ENCODE peak calls at places on chromosomes 6 and 20, in five cellular contexts. F is stimulated activated CD4-positive, alpha-beta T cell treated with anti-CD3 and anti-CD28 coated beads, Interleukin-15, amount 100 ng/mL, for 1 hour; A is activated CD8-positive, alpha-beta T cell treated with anti-CD3 and anti-CD28 coated beads for 36 hours; E is transverse colon; L is anterior cingulate cortex. Q is an unnamed sample.

GRCh38 chr6:118830691-118831090 is 63.3 kb upstream of the ASF1A start:
- DNase-seq in F (no peak), A (no peak), E (no peak), L (no peak), Q (no peak)

GRCh38 chr6:149867876-149868640 is 3.9 kb upstream of the LRP11 start:
- DNase-seq in F (no peak), A (no peak), E (no peak), L (no peak), Q (no peak)

GRCh38 chr6:152150196-152150595 is 342.7 kb downstream of the ESR1 start:
- DNase-seq in F (no peak), A (no peak), E (no peak), L (no peak), Q (no peak)

GRCh38 chr6:157126183-157127098 is 196.9 kb downstream of the TMEM242 start:
- DNase-seq in F (no peak), A (no peak), E (no peak), L (no peak), Q (no peak)

GRCh38 chr6:132063204-132063603 is 112.0 kb upstream of the CCN2 start:
- DNase-seq in F (no peak), A (no peak), E (no peak), L (no peak), Q (no peak)

GRCh38 chr20:49100934-49101333 is 54.8 kb downstream of the CSE1L start:
- DNase-seq in F (no peak), A (no peak), E (no peak), L (no peak), Q (no peak)

GRCh38 chr6:14706378-14706929 is 539.4 kb upstream of the JARID2 start:
- DNase-seq in F (no peak), A (peak), E (peak), L (peak), Q (no peak)

GRCh38 chr20:45153756-45154155 is 20.9 kb upstream of the PI3 start:
- DNase-seq in F (no peak), A (no peak), E (no peak), L (peak), Q (no peak)

GRCh38 chr6:118787746-118788419 is 106.1 kb upstream of the ASF1A start:
- DNase-seq in F (no peak), A (no peak), E (no peak), L (no peak), Q (no peak)

GRCh38 chr20:46118481-46119020 is 437 bp downstream of the CD40 start:
- DNase-seq in F (no peak), A (peak), E (peak), L (no peak), Q (no peak)

GRCh38 chr6:90859612-90860011 is 272.7 kb upstream of the MAP3K7 start:
- DNase-seq in F (no peak), A (no peak), E (no peak), L (no peak), Q (no peak)

GRCh38 chr6:90369651-90370050 is 73.0 kb upstream of the BACH2 start:
- DNase-seq in F (no peak), A (no peak), E (no peak), L (no peak), Q (no peak)

GRCh38 chr6:40719671-40720374 is 132.7 kb upstream of the LRFN2 start:
- DNase-seq in F (no peak), A (peak), E (no peak), L (no peak), Q (no peak)

GRCh38 chr6:109304284-109305015 is 77.8 kb downstream of the CD164 start:
- DNase-seq in F (no peak), A (peak), E (no peak), L (no peak), Q (no peak)

GRCh38 chr6:37934276-37934675 is 114.7 kb downstream of the ZFAND3 start:
- DNase-seq in F (no peak), A (no peak), E (no peak), L (no peak), Q (no peak)

GRCh38 chr6:30470968-30471367 is 18.3 kb upstream of the HLA-E start:
- DNase-seq in F (no peak), A (no peak), E (no peak), L (no peak), Q (no peak)

GRCh38 chr6:49666930-49667369 is 30.3 kb upstream of the RHAG start:
- DNase-seq in F (no peak), A (no peak), E (no peak), L (no peak), Q (no peak)

GRCh38 chr6:50655848-50656453 is 57.4 kb upstream of the TFAP2D start:
- DNase-seq in F (no peak), A (peak), E (no peak), L (no peak), Q (no peak)

GRCh38 chr20:36830791-36831691 is 44.9 kb upstream of the TLDC2 start:
- DNase-seq in F (no peak), A (no peak), E (no peak), L (peak), Q (no peak)

GRCh38 chr6:160007118-160007517 is 38.2 kb downstream of the IGF2R start:
- DNase-seq in F (no peak), A (no peak), E (no peak), L (no peak), Q (no peak)

GRCh38 chr6:104613416-104614001 is 246.2 kb downstream of the HACE1 start:
- DNase-seq in F (no peak), A (no peak), E (no peak), L (no peak), Q (no peak)

GRCh38 chr6:170230520-170231390 is 60.1 kb downstream of the DLL1 start:
- DNase-seq in F (no peak), A (no peak), E (no peak), L (no peak), Q (no peak)

GRCh38 chr20:6051505-6051904 is 2.4 kb downstream of the LRRN4 start:
- DNase-seq in F (no peak), A (no peak), E (no peak), L (no peak), Q (no peak)

GRCh38 chr20:41424025-41424424 is 57.4 kb upstream of the EMILIN3 start:
- DNase-seq in F (no peak), A (no peak), E (no peak), L (no peak), Q (no peak)

GRCh38 chr20:62675156-62675871 is 33.0 kb downstream of the SLCO4A1 start:
- DNase-seq in F (no peak), A (no peak), E (no peak), L (no peak), Q (no peak)

GRCh38 chr6:135173989-135174484 is 7.1 kb upstream of the MYB start:
- DNase-seq in F (no peak), A (no peak), E (no peak), L (no peak), Q (no peak)

GRCh38 chr6:144353871-144354314 is 68.8 kb downstream of the UTRN start:
- DNase-seq in F (no peak), A (peak), E (no peak), L (no peak), Q (no peak)

Q was measured in Peyer's patch.